ENCODE peak calls at places on chromosomes 4 and X, in six cellular contexts. H is cardiac fibroblast, C is H7, N is fibroblast of mammary gland, Y is gastrocnemius medialis, P is right atrium auricular region. U is an unnamed sample.

GRCh38 chr4:102629686-102630085 is 128.5 kb downstream of the NFKB1 start:
- DNase-seq in H (no peak), C (no peak), N (no peak), Y (no peak), P (no peak), U (no peak)

GRCh38 chr4:4662230-4662629 is 120.4 kb upstream of the STX18 start:
- DNase-seq in H (no peak), C (no peak), N (no peak), Y (no peak), P (no peak), U (no peak)

GRCh38 chrX:123818243-123818642 is 41.6 kb upstream of the XIAP start:
- DNase-seq in H (no peak), C (no peak), N (peak), Y (no peak), P (no peak), U (no peak)

GRCh38 chr4:177057191-177057590 is 252.5 kb upstream of the NEIL3 start:
- DNase-seq in H (no peak), C (no peak), N (no peak), Y (no peak), P (no peak), U (no peak)

GRCh38 chr4:8759987-8760386 is 111.7 kb downstream of the HMX1 start:
- DNase-seq in H (no peak), C (no peak), N (no peak), Y (no peak), P (no peak), U (no peak)

GRCh38 chrX:374566-374965 is 12.1 kb downstream of the PPP2R3B start:
- DNase-seq in H (no peak), C (peak), N (no peak), Y (no peak), P (no peak), U (no peak)

GRCh38 chr4:44493924-44494323 is 45.3 kb upstream of the KCTD8 start:
- DNase-seq in H (peak), C (peak), N (peak), Y (no peak), P (no peak), U (no peak)

GRCh38 chrX:108437789-108438623 is at the start of gene COL4A6:
- DNase-seq in H (no peak), C (peak), N (no peak), Y (no peak), P (no peak), U (no peak)

GRCh38 chr4:127957105-127957504 is 7.9 kb downstream of the MFSD8 start:
- DNase-seq in H (no peak), C (no peak), N (no peak), Y (no peak), P (no peak), U (no peak)

GRCh38 chr4:39365360-39365759 is 802 bp downstream of the RFC1 start:
- DNase-seq in H (no peak), C (no peak), N (no peak), Y (no peak), P (no peak), U (no peak)

GRCh38 chrX:110268875-110269274 is 49.0 kb downstream of the AMMECR1 start:
- DNase-seq in H (peak), C (no peak), N (no peak), Y (no peak), P (no peak), U (no peak)

GRCh38 chr4:139593091-139593564 is 37.1 kb upstream of the SETD7 start:
- DNase-seq in H (peak), C (no peak), N (peak), Y (no peak), P (peak), U (no peak)

GRCh38 chr4:37434469-37434868 is 189.9 kb downstream of the NWD2 start:
- DNase-seq in H (peak), C (peak), N (peak), Y (no peak), P (no peak), U (no peak)

GRCh38 chr4:3484057-3484973 is 21.2 kb downstream of the DOK7 start:
- DNase-seq in H (no peak), C (no peak), N (no peak), Y (peak), P (peak), U (no peak)

GRCh38 chr4:87943660-87944149 is 31.8 kb upstream of the SPP1 start:
- DNase-seq in H (no peak), C (no peak), N (no peak), Y (no peak), P (no peak), U (no peak)

GRCh38 chrX:39519213-39519544 is 578.6 kb downstream of the BCOR start:
- DNase-seq in H (peak), C (no peak), N (peak), Y (no peak), P (no peak), U (no peak)

GRCh38 chrX:115696939-115697338 is 136.0 kb downstream of the PLS3 start:
- DNase-seq in H (no peak), C (no peak), N (no peak), Y (no peak), P (no peak), U (no peak)

GRCh38 chr4:160286051-160286450 is 1183.2 kb downstream of the RAPGEF2 start:
- DNase-seq in H (no peak), C (no peak), N (no peak), Y (no peak), P (no peak), U (no peak)

GRCh38 chr4:186946140-186946539 is 222.5 kb upstream of the FAT1 start:
- DNase-seq in H (no peak), C (no peak), N (no peak), Y (no peak), P (no peak), U (no peak)

GRCh38 chrX:49186125-49187027 is at the start of gene PRICKLE3:
- DNase-seq in H (peak), C (peak), N (peak), Y (peak), P (peak), U (no peak)

GRCh38 chr4:86961103-86961502 is 26.3 kb downstream of the AFF1 start:
- DNase-seq in H (no peak), C (no peak), N (no peak), Y (no peak), P (no peak), U (no peak)

GRCh38 chr4:82578935-82579334 is 17.1 kb upstream of the TMEM150C start:
- DNase-seq in H (no peak), C (no peak), N (peak), Y (no peak), P (no peak), U (no peak)

GRCh38 chrX:41236629-41237028 is 97.3 kb upstream of the DDX3X start:
- DNase-seq in H (no peak), C (no peak), N (no peak), Y (no peak), P (no peak), U (no peak)

GRCh38 chrX:152072236-152072635 is 66.1 kb downstream of the MAGEA10 start:
- DNase-seq in H (peak), C (no peak), N (peak), Y (no peak), P (no peak), U (peak)

GRCh38 chr4:82629238-82630000 is 67.6 kb upstream of the TMEM150C start:
- DNase-seq in H (peak), C (no peak), N (peak), Y (no peak), P (no peak), U (no peak)

GRCh38 chr4:86048426-86048825 is 311.4 kb downstream of the MAPK10 start:
- DNase-seq in H (no peak), C (no peak), N (peak), Y (no peak), P (no peak), U (peak)

GRCh38 chrX:54920610-54921426 is at the start of gene TRO:
- DNase-seq in H (peak), C (peak), N (no peak), Y (no peak), P (no peak), U (no peak)

GRCh38 chr4:31156221-31156620 is 436.1 kb downstream of the PCDH7 start:
- DNase-seq in H (no peak), C (no peak), N (no peak), Y (no peak), P (no peak), U (no peak)

GRCh38 chr4:43048570-43048969 is 156.1 kb downstream of the GRXCR1 start:
- DNase-seq in H (no peak), C (peak), N (no peak), Y (no peak), P (no peak), U (no peak)

GRCh38 chr4:118313098-118313497 is 39.7 kb downstream of the PRSS12 start:
- DNase-seq in H (no peak), C (peak), N (no peak), Y (no peak), P (no peak), U (no peak)

GRCh38 chrX:45497290-45497689 is 296.6 kb upstream of the DIPK2B start:
- DNase-seq in H (no peak), C (no peak), N (peak), Y (no peak), P (no peak), U (no peak)

GRCh38 chr4:86749121-86749520 is 100.1 kb downstream of the SLC10A6 start:
- DNase-seq in H (no peak), C (no peak), N (no peak), Y (no peak), P (no peak), U (no peak)

GRCh38 chr4:127601029-127601428 is 31.7 kb upstream of the INTU start:
- DNase-seq in H (peak), C (no peak), N (peak), Y (no peak), P (no peak), U (no peak)

DNA sequence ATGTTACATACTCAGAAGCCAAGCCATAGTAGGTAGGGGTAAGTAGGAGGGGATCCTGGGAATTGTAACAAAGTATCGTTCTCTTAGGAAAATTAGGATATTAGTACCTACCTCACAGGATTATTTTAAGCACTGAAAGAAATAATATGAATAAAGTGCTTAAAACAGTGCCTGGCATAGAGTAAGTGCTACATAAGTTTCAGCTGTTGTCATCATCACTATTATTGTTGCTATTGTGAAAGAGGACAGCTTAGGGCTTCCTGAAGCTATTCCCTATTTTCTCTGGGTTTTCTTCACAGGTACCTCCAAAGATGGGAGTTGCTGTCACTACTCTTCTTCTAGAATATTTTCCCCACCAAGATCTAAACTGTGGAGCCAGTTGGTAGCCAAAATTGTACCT is 443.7 kb upstream of the FGF16 start:
- DNase-seq in H (no peak), C (no peak), N (no peak), Y (no peak), P (no peak), U (no peak)
- H3K4me3 ChIP-seq in H (no peak), C (no peak), N (no peak), Y (no peak), P (no peak), U (no peak)

DNA sequence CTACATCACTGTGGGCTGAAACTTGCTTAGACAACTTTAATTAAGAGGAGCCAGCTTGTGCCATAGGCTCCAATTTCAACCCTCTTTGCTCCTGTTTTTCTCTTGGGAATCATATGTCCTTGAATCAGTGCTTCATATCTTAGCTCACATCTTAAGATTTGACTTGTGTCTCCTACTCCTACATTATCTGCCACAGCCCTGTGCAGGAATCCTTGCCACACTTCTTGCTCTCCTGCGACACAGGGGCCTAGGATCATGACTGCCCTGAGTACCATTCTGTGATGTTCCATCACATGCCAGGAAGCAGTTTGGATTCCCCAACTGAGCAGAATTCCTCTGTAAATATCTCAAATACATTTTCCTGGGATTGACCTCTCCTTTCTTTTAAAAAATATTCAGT is 36.4 kb downstream of the ARSJ start:
- DNase-seq in H (no peak), C (no peak), N (no peak), Y (no peak), P (no peak), U (no peak)
- H3K4me3 ChIP-seq in H (no peak), C (no peak), N (no peak), Y (no peak), P (no peak), U (no peak)

GRCh38 chr4:74202062-74202586 is 44.2 kb downstream of the MTHFD2L start:
- DNase-seq in H (no peak), C (no peak), N (no peak), Y (no peak), P (no peak), U (no peak)

GRCh38 chr4:74203467-74203866 is 45.5 kb downstream of the MTHFD2L start:
- DNase-seq in H (no peak), C (no peak), N (no peak), Y (no peak), P (no peak), U (no peak)

GRCh38 chr4:74206088-74206826 is 48.3 kb downstream of the MTHFD2L start:
- DNase-seq in H (peak), C (no peak), N (no peak), Y (no peak), P (no peak), U (peak)

GRCh38 chr4:74205559-74205958 is 47.6 kb downstream of the MTHFD2L start:
- DNase-seq in H (no peak), C (no peak), N (no peak), Y (no peak), P (no peak), U (no peak)

DNA sequence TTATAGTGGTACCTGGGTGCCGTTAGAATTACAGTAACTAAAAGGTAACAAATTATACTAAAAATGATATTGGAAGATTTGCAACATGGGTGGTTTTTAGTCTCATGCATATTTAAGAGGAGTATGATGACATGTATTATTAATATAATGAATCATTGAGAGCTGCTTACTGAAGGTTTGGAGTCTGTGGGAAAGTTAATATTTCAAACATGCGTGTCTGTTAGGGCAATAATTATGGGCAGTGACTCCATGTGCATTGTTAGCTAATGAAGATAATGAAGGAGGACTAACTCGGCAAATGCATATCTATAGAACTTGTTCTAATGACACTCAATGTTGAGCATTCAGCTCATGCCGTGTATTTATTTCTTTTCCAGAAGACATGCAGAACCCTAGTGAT is 47.1 kb downstream of the MTHFD2L start:
- DNase-seq in H (no peak), C (no peak), N (no peak), Y (no peak), P (no peak), U (no peak)
- H3K4me3 ChIP-seq in H (no peak), C (no peak), N (no peak), Y (no peak), P (no peak), U (no peak)

GRCh38 chrX:104254442-104255115 is at the start of gene ESX1:
- DNase-seq in H (no peak), C (peak), N (peak), Y (no peak), P (no peak), U (no peak)
- H3K4me3 ChIP-seq in H (peak), C (peak), N (no peak), Y (no peak), P (no peak), U (no peak)

DNA sequence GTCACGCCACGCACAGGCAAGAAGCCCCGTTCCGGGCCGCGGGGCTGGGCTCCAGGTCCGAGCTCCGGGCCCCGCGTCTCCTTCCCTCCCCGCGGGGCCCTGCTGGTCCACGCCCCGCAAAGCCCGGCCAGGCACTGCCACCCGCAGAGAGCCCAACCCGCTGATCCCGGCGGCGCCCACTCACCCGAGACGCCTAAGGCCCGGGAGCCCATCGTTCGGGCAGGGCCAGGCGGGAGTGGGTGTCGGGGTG is 870 bp downstream of the PDZD4 start:
- DNase-seq in H (no peak), C (peak), N (no peak), Y (no peak), P (no peak), U (no peak)
- H3K4me3 ChIP-seq in H (no peak), C (peak), N (no peak), Y (peak), P (peak), U (peak)

DNA sequence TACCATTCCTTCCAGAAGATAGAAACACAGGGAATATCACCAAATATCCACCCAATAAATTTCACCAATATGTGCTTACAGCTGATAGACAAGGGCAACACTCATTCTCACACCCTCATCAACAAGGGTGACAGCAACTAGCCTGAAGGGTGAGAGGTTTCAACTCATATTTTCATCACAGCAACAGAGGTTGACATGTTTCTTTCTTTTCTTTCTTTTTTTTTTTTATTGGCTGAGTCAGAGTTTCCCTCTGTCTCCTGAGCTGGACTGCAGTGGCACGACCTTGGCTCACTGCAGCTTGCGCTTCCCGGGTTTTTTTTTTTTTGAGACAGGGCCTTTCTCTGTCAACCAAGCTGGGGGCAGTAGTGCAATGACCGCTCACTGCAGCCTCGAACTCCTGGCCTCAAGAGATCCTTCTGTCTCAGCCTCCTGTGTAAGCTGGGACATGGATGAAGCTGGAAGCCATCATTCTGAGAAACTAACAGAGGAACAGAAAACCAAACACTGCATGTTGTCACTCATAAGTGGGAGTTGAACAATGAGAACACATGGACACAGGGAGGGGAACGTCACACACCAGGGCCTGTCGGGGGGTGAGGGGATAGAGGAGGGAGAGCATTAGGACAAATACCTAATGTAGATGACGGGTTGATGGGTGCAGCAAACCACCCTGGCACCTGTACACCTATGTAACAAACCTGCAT is 27.5 kb upstream of the ASMTL start:
- DNase-seq in H (no peak), C (no peak), N (no peak), Y (no peak), P (no peak), U (no peak)
- H3K4me3 ChIP-seq in H (no peak), C (no peak), N (no peak), Y (no peak), P (no peak), U (no peak)

GRCh38 chrX:3711331-3711917 is 2.0 kb downstream of the PRKX start:
- DNase-seq in H (no peak), C (no peak), N (no peak), Y (no peak), P (no peak), U (no peak)
- H3K4me3 ChIP-seq in H (peak), C (peak), N (no peak), Y (peak), P (peak), U (peak)

GRCh38 chrX:93422693-93423092 is 250.7 kb downstream of the NAP1L3 start:
- DNase-seq in H (peak), C (peak), N (peak), Y (no peak), P (no peak), U (no peak)

GRCh38 chrX:93420090-93420489 is 253.3 kb downstream of the NAP1L3 start:
- DNase-seq in H (no peak), C (no peak), N (no peak), Y (no peak), P (no peak), U (no peak)

GRCh38 chrX:93419642-93420041 is 253.7 kb downstream of the NAP1L3 start:
- DNase-seq in H (no peak), C (no peak), N (no peak), Y (no peak), P (no peak), U (no peak)

DNA sequence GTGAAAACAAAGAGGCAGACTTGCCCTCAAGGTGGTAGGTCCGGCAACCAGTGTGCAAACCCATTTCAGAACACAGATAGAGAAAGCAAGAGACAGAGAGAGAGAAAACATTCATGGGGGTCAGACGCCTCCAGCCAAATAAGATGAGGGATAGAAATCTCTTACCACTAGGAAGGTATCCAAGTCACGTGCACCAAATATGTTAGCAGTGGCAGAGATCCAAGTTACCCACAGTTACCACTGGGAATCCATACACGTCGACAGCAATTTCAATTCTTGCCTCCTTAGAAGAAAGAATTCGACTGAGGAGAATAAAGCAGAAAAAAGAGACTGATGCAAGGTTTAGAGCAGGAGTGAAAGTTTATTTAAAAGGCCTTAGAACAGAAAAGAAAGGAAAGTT is 252.7 kb downstream of the NAP1L3 start:
- DNase-seq in H (no peak), C (no peak), N (no peak), Y (no peak), P (no peak), U (no peak)
- H3K4me3 ChIP-seq in H (no peak), C (no peak), N (no peak), Y (no peak), P (no peak), U (no peak)

DNA sequence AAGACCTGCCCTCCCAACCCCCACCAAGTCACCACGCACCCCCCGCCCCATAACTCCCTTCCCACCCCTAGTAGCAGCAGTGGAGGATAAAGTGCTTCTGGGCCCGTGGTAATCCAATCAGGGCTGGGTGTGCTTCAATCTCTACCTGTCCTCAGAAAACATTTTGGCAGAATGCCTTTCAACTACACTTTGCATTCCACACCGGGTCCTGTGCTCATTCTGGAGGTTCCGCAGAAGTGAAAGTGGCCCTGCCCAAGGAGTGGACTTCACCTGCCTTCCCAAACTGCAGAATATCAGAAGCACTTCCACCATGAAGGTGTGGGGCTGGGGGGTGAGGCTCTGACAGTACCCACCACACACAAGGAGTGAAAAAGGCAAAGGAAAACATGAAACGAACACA is 322.3 kb downstream of the DHX15 start:
- DNase-seq in H (no peak), C (no peak), N (no peak), Y (no peak), P (no peak), U (no peak)
- H3K4me3 ChIP-seq in H (no peak), C (no peak), N (no peak), Y (no peak), P (no peak), U (no peak)

GRCh38 chrX:9958183-9958582 is 9.0 kb upstream of the CLDN34 start:
- DNase-seq in H (no peak), C (no peak), N (no peak), Y (no peak), P (no peak), U (no peak)
- H3K4me3 ChIP-seq in H (no peak), C (no peak), N (no peak), Y (no peak), P (no peak), U (no peak)